ENCODE peak calls at places on chromosomes 3 and 15, in seven cellular contexts. X is GM12878; T is HFF-Myc; N is CD4-positive, alpha-beta T cell; Q is PC-3; K is GM20000; O is progenitor cell of endocrine pancreas. D is an unnamed sample.

GRCh38 chr15:57423599-57424140 is 47.4 kb downstream of the CGNL1 start:
- DNase-seq in X (no peak), T (no peak), N (no peak), Q (no peak), K (no peak), O (no peak), D (no peak)

GRCh38 chr3:179898024-179898423 is 138.7 kb downstream of the PEX5L start:
- DNase-seq in X (no peak), T (peak; percentile 10), N (no peak), Q (peak; percentile 67), K (peak; percentile 42), O (no peak), D (peak; percentile 25)

GRCh38 chr15:70362911-70363310 is 265.2 kb upstream of the TLE3 start:
- DNase-seq in X (no peak), T (no peak), N (no peak), Q (peak; percentile 24), K (peak; percentile 53), O (no peak), D (no peak)

GRCh38 chr15:84023636-84024035 is 211.9 kb upstream of the GOLGA6L4 start:
- DNase-seq in X (no peak), T (peak; percentile 7), N (no peak), Q (peak; percentile 73), K (peak; percentile 32), O (no peak), D (peak; percentile 15)

GRCh38 chr3:191290311-191291025 is 38.7 kb upstream of the CCDC50 start:
- DNase-seq in X (no peak), T (no peak), N (no peak), Q (no peak), K (no peak), O (no peak), D (no peak)

GRCh38 chr3:127442551-127442950 is 148.0 kb downstream of the TPRA1 start:
- DNase-seq in X (no peak), T (no peak), N (no peak), Q (no peak), K (no peak), O (no peak), D (no peak)

GRCh38 chr15:97881568-97881967 is 78.9 kb upstream of the ARRDC4 start:
- DNase-seq in X (no peak), T (no peak), N (no peak), Q (no peak), K (no peak), O (no peak), D (no peak)

GRCh38 chr15:73866481-73866880 is 6.9 kb upstream of the TBC1D21 start:
- DNase-seq in X (no peak), T (no peak), N (no peak), Q (no peak), K (no peak), O (no peak), D (no peak)

GRCh38 chr3:188361888-188362287 is 207.9 kb downstream of the LPP start:
- DNase-seq in X (no peak), T (no peak), N (no peak), Q (no peak), K (no peak), O (no peak), D (no peak)

GRCh38 chr3:113602256-113602655 is 69.9 kb downstream of the SIDT1 start:
- DNase-seq in X (no peak), T (no peak), N (no peak), Q (no peak), K (no peak), O (no peak), D (no peak)

GRCh38 chr3:67662733-67663132 is 8.3 kb upstream of the SUCLG2 start:
- DNase-seq in X (no peak), T (no peak), N (no peak), Q (no peak), K (peak; percentile 9), O (no peak), D (no peak)

GRCh38 chr3:10279384-10280176 is 13.2 kb downstream of the GHRL start:
- DNase-seq in X (no peak), T (no peak), N (no peak), Q (no peak), K (no peak), O (no peak), D (no peak)

GRCh38 chr3:10798600-10799367 is 17.2 kb upstream of the SLC6A11 start:
- DNase-seq in X (no peak), T (no peak), N (no peak), Q (no peak), K (no peak), O (no peak), D (no peak)

GRCh38 chr15:65939901-65940617 is 70.8 kb downstream of the RAB11A start:
- DNase-seq in X (no peak), T (peak; percentile 74), N (no peak), Q (peak; percentile 83), K (no peak), O (no peak), D (no peak)

GRCh38 chr15:80801891-80802680 is 22.9 kb downstream of the CEMIP start:
- DNase-seq in X (no peak), T (no peak), N (no peak), Q (peak; percentile 83), K (no peak), O (no peak), D (no peak)

GRCh38 chr3:17588422-17588821 is 154.0 kb downstream of the TBC1D5 start:
- DNase-seq in X (no peak), T (no peak), N (no peak), Q (no peak), K (no peak), O (no peak), D (no peak)

GRCh38 chr3:143288944-143289343 is 169.4 kb downstream of the CHST2 start:
- DNase-seq in X (no peak), T (no peak), N (no peak), Q (no peak), K (no peak), O (no peak), D (no peak)

GRCh38 chr3:23888617-23889228 is 28.1 kb downstream of the NKIRAS1 start:
- DNase-seq in X (no peak), T (no peak), N (no peak), Q (peak; percentile 72), K (no peak), O (no peak), D (peak; percentile 12)

GRCh38 chr3:112531358-112531781 is 30.4 kb downstream of the ATG3 start:
- DNase-seq in X (no peak), T (no peak), N (no peak), Q (peak; percentile 71), K (peak; percentile 23), O (no peak), D (no peak)

GRCh38 chr3:66428733-66429132 is 72.1 kb downstream of the LRIG1 start:
- DNase-seq in X (no peak), T (peak; percentile 96), N (no peak), Q (peak; percentile 84), K (no peak), O (no peak), D (no peak)

GRCh38 chr15:66803182-66803729 is 101.2 kb downstream of the SMAD6 start:
- DNase-seq in X (no peak), T (peak; percentile 91), N (no peak), Q (peak; percentile 97), K (no peak), O (peak; percentile 79), D (no peak)

GRCh38 chr3:106033654-106034053 is 164.8 kb upstream of the CBLB start:
- DNase-seq in X (no peak), T (no peak), N (no peak), Q (no peak), K (no peak), O (no peak), D (no peak)

GRCh38 chr3:106032479-106032878 is 163.7 kb upstream of the CBLB start:
- DNase-seq in X (no peak), T (no peak), N (no peak), Q (no peak), K (no peak), O (no peak), D (no peak)

GRCh38 chr3:106030620-106030945 is 161.8 kb upstream of the CBLB start:
- DNase-seq in X (no peak), T (no peak), N (no peak), Q (peak; percentile 87), K (no peak), O (no peak), D (no peak)

GRCh38 chr3:106034313-106034712 is 165.5 kb upstream of the CBLB start:
- DNase-seq in X (no peak), T (no peak), N (no peak), Q (peak; percentile 88), K (no peak), O (no peak), D (no peak)

GRCh38 chr3:106029941-106030619 is 161.3 kb upstream of the CBLB start:
- DNase-seq in X (no peak), T (no peak), N (no peak), Q (peak; percentile 42), K (no peak), O (no peak), D (no peak)
- TF ChIP-seq CTCF in X (no peak), T (no peak), N (no peak), Q (no peak), K (no peak), O (no peak), D (no peak)

DNA sequence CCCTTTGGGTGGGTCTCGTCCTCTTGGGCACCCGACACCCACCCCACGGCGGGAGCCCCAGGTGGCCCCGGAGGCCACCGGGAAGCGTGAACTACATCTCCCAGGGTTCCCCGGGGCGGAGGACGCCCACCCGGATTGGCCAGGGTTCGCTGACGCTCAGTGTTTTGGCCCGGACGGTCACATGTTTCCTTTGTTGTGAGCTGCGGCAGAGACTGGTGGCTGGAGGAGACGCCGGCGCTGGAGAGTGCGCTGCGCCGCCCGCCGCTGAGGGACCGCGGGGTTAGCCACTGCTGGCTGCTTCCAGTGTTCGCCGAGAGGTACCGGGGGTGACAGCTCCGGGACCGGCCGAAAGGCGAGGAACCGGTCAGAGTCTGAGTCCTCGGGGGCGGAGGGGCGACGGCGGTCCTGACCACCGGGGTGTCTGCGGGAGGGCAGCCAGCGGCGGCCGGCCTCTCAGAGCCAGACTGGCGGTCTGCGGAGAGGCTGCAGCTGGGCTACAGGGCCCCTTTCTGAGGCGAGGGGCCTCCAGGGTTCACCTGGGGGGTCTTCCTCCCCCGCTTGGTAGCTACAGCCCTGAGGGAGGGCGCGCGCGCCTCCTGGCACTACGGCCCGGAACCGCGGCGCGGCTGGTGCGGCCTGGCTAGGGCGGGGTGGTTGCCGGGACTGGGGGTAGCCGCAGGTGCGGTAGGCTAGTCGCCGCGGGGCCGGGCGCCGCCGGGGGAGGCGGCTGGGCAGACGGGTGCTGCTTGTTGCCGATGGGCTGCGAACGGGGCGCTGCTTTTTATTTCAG is at the start of gene KLHL24:
- DNase-seq in X (peak; percentile 60), T (peak; percentile 77), N (peak; percentile 86), Q (peak; percentile 93), K (peak; percentile 91), O (peak; percentile 87), D (peak; percentile 69)
- TF ChIP-seq CTCF in X (no peak), T (no peak), N (no peak), Q (peak; percentile 13), K (no peak), O (no peak), D (no peak)

DNA sequence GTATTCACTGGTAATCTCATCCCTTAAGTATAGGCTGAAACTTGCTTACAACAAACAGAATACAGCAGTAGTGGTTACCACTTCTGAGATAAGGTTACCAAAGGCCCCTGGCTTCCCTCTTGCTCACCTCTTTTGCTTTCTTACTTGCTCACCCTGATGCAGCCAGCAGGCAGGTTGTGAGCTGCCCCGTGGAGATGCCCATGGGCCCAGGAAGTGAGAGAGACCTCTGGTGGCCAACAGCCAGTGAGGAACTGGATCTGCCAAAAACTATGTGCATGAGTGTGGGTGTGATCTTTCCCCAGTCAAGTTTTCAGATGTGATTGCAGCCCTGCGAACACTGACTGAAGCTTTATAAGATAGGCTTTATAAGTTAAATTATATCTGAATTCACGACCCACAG is 48.7 kb downstream of the NMNAT3 start:
- DNase-seq in X (no peak), T (no peak), N (no peak), Q (peak; percentile 45), K (peak; percentile 24), O (no peak), D (peak; percentile 7)
- TF ChIP-seq CTCF in X (peak; percentile 46), T (peak; percentile 46), N (no peak), Q (peak; percentile 56), K (no peak), O (peak; percentile 51), D (peak; percentile 62)

GRCh38 chr3:69107841-69108240 is 14.6 kb downstream of the LMOD3 start:
- DNase-seq in X (no peak), T (no peak), N (no peak), Q (no peak), K (no peak), O (no peak), D (no peak)
- TF ChIP-seq CTCF in X (no peak), T (no peak), N (no peak), Q (no peak), K (no peak), O (no peak), D (no peak)

D was measured in GM12864.